ENCODE peak calls at places on chromosomes 7 and 10, in seven cellular contexts. U is hepatocyte; Y is astrocyte of the spinal cord; R is CD8-positive, alpha-beta T cell; L is left ventricle myocardium inferior; O is fibroblast of mammary gland; W is upper lobe of right lung. Z is an unnamed sample.

GRCh38 chr10:61164458-61165160 is 220.6 kb upstream of the RHOBTB1 start:
- DNase-seq in Y (no peak), L (peak; percentile 15), O (peak; percentile 25), U (peak; percentile 40), W (peak; percentile 60), R (no peak), Z (no peak)

GRCh38 chr10:77428776-77429395 is 208.7 kb downstream of the KCNMA1 start:
- DNase-seq in U (peak; percentile 74), R (no peak), Y (peak; percentile 81), O (peak; percentile 77), L (no peak), W (peak; percentile 71), Z (no peak)

GRCh38 chr10:86918022-86918471 is 39.4 kb downstream of the MMRN2 start:
- DNase-seq in U (no peak), O (peak; percentile 59), Y (peak; percentile 25), R (no peak), L (no peak), W (no peak), Z (no peak)

GRCh38 chr10:79414714-79415113 is 30.7 kb downstream of the ZCCHC24 start:
- DNase-seq in R (no peak), Y (no peak), O (no peak), U (no peak), L (no peak), W (no peak), Z (no peak)

GRCh38 chr10:110651044-110651958 is 7.2 kb downstream of the RBM20 start:
- DNase-seq in U (no peak), R (no peak), O (peak; percentile 26), Y (peak; percentile 84), W (no peak), L (no peak), Z (peak; percentile 47)

GRCh38 chr10:28849821-28850220 is 172.5 kb downstream of the BAMBI start:
- DNase-seq in U (no peak), R (no peak), O (no peak), W (no peak), Y (no peak), L (no peak), Z (no peak)

GRCh38 chr10:91820144-91820543 is 21.9 kb downstream of the TNKS2 start:
- DNase-seq in L (no peak), R (no peak), W (no peak), Y (peak; percentile 36), U (no peak), O (no peak), Z (no peak)

GRCh38 chr7:158112571-158113320 is 474.9 kb downstream of the PTPRN2 start:
- DNase-seq in W (no peak), L (no peak), Y (no peak), R (no peak), O (no peak), U (no peak), Z (no peak)

GRCh38 chr10:88243202-88243744 is 339.8 kb downstream of the RNLS start:
- DNase-seq in W (no peak), L (no peak), R (no peak), O (peak; percentile 57), Y (no peak), U (no peak), Z (no peak)

GRCh38 chr10:68816796-68817412 is 10.4 kb upstream of the STOX1 start:
- DNase-seq in Y (no peak), U (peak; percentile 16), W (no peak), O (no peak), L (no peak), R (no peak), Z (no peak)

GRCh38 chr7:102431617-102432298 is 1.6 kb upstream of the ORAI2 start:
- DNase-seq in W (no peak), L (no peak), Y (no peak), R (peak; percentile 72), O (no peak), U (peak; percentile 41), Z (peak; percentile 90)

GRCh38 chr10:1381339-1381738 is 325.2 kb downstream of the WDR37 start:
- DNase-seq in O (no peak), Y (no peak), W (no peak), R (no peak), L (no peak), U (no peak), Z (no peak)
- H3K4me3 ChIP-seq in O (no peak overlapping the region), Y (no peak overlapping the region), W (no peak overlapping the region), R (no peak overlapping the region), L (no peak overlapping the region), U (no peak overlapping the region), Z (no peak overlapping the region)

GRCh38 chr7:140640727-140641531 is at the start of gene DENND2A:
- DNase-seq in R (peak; percentile 13), O (no peak), W (peak; percentile 75), Y (peak; percentile 86), U (peak; percentile 86), L (peak; percentile 84), Z (no peak)

GRCh38 chr7:140638311-140638791 is 2.3 kb downstream of the DENND2A start:
- DNase-seq in U (peak; percentile 32), O (peak; percentile 51), W (no peak), Y (peak; percentile 76), R (no peak), L (no peak), Z (no peak)

GRCh38 chr7:140640060-140640611 is 477 bp downstream of the DENND2A start:
- DNase-seq in R (no peak), Y (peak; percentile 52), L (peak; percentile 60), O (no peak), U (peak; percentile 68), W (peak; percentile 69), Z (no peak)

GRCh38 chr7:140641532-140642191 is 1.0 kb upstream of the DENND2A start:
- DNase-seq in W (no peak), R (no peak), O (no peak), U (no peak), L (no peak), Y (no peak), Z (no peak)

DNA sequence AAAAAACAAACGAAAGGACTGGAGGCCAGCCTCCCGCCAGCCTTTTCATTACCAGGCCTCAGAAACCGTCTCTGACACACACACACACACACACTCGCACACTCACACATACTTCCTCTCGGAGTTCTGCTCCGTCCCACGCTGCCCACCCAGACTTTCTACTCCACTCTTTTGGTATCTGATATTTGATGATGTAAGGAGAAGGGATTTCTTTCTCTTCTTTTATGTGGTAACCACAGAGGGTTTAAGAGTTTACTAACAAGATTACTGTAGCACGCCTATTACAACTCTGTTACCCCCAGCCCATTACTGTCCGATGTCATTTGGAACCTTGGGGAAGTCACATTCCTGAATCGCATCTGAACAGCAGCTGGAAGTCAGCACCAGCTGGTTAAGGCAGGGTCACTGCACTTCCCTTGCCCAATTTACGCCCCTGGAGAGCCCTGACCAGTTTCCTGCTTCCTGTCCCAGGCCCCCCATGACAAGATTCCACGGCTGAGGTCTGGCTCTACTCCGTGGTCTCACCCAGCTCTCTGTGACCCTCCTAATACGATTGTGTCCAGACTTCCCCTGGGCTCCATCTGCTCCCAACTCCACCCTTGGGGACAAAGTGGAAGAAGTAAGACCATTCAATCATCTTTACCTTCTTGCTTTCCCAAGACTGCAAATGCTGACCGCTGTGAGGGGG is 1.1 kb downstream of the DENND2A start:
- DNase-seq in Y (peak; percentile 83), L (no peak), W (no peak), U (peak; percentile 63), R (no peak), O (peak; percentile 60), Z (no peak)
- H3K4me3 ChIP-seq in Y (peak overlapping the region; percentile 71), L (peak overlapping the region; percentile 81), W (peak overlapping the region; percentile 62), U (peak overlapping the region; percentile 87), R (peak overlapping the region; percentile 39), O (peak overlapping the region; percentile 27), Z (no peak overlapping the region)

DNA sequence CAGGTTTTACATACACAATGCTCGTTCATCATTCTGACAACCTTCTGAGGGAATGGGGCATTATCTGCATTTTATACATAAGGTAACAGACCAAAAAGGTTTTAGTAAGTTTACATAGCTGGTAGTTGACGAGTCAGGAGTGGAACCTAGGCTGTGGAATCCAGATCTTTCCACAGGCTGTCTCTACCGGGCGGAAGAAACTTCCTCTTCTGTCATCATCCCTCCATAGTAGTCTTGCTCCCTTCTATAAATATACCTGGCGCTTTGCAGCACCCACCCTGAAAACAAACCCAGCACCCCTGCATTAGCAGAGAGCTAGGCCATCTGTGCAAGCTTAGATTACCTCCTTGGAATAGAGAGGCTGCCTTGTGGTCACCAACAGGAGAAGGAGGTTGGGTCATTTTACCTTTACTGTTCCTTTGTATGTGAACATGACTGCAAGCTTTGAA is 1.3 kb downstream of the TSPAN13 start:
- DNase-seq in O (no peak), W (no peak), U (peak; percentile 14), R (no peak), L (no peak), Y (no peak), Z (no peak)
- H3K4me3 ChIP-seq in O (no peak overlapping the region), W (peak overlapping the region; percentile 67), U (peak overlapping the region; percentile 89), R (no peak overlapping the region), L (peak overlapping the region; percentile 89), Y (peak overlapping the region; percentile 78), Z (no peak overlapping the region)

DNA sequence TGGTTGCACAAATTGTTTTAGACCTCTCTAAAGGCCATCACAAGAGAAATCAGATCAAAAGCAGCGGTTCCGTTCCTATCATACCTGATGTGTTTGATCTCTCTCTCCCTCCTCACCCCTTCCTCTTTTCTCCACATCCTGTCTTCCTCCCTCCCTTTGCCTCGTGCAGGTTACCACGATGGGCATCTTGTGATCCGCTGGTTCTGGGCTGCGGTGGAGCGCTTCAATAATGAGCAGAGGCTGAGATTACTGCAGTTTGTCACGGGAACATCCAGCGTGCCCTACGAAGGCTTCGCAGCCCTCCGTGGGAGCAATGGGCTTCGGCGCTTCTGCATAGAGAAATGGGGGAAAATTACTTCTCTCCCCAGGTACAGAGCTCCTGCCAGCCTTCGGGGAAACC is 28.5 kb upstream of the STK17A start:
- DNase-seq in L (no peak), R (no peak), O (no peak), U (no peak), Y (no peak), W (no peak), Z (peak; percentile 91)
- H3K4me3 ChIP-seq in L (no peak overlapping the region), R (no peak overlapping the region), O (no peak overlapping the region), U (no peak overlapping the region), Y (no peak overlapping the region), W (no peak overlapping the region), Z (no peak overlapping the region)

Z was measured in Jurkat, Clone E6-1.